ENCODE peak calls at places on chromosomes 5 and 9, in ten cellular contexts. One of them, this sample, is unnamed.

GRCh38 chr9:117815315-117815714 is 111.1 kb downstream of the TLR4 start:
- DNase-seq in Panc1: no peak
- DNase-seq in hepatocyte: no peak
- DNase-seq in astrocyte of the spinal cord: no peak
- DNase-seq in heart right ventricle: no peak
- DNase-seq in A549: no peak
- DNase-seq in upper lobe of right lung: no peak
- DNase-seq in fibroblast of mammary gland: no peak
- DNase-seq in retinal pigment epithelial cell: no peak
- DNase-seq in IMR-90: no peak
- DNase-seq in this sample: peak; percentile 36

GRCh38 chr9:95459218-95459617 is 57.6 kb downstream of the PTCH1 start:
- DNase-seq in fibroblast of mammary gland: no peak
- DNase-seq in astrocyte of the spinal cord: no peak
- DNase-seq in Panc1: no peak
- DNase-seq in IMR-90: no peak
- DNase-seq in A549: no peak
- DNase-seq in hepatocyte: peak; percentile 42
- DNase-seq in heart right ventricle: no peak
- DNase-seq in upper lobe of right lung: no peak
- DNase-seq in retinal pigment epithelial cell: no peak
- DNase-seq in this sample: no peak

GRCh38 chr5:112059601-112060135 is 302.7 kb upstream of the NREP start:
- DNase-seq in fibroblast of mammary gland: no peak
- DNase-seq in astrocyte of the spinal cord: no peak
- DNase-seq in Panc1: no peak
- DNase-seq in IMR-90: no peak
- DNase-seq in hepatocyte: no peak
- DNase-seq in retinal pigment epithelial cell: no peak
- DNase-seq in upper lobe of right lung: no peak
- DNase-seq in heart right ventricle: no peak
- DNase-seq in A549: no peak
- DNase-seq in this sample: peak; percentile 19

GRCh38 chr5:73694089-73694488 is 68.1 kb downstream of the ARHGEF28 start:
- DNase-seq in retinal pigment epithelial cell: no peak
- DNase-seq in heart right ventricle: no peak
- DNase-seq in Panc1: no peak
- DNase-seq in IMR-90: no peak
- DNase-seq in hepatocyte: no peak
- DNase-seq in fibroblast of mammary gland: no peak
- DNase-seq in A549: no peak
- DNase-seq in upper lobe of right lung: no peak
- DNase-seq in astrocyte of the spinal cord: no peak
- DNase-seq in this sample: peak; percentile 86

GRCh38 chr9:34158362-34158869 is 20.4 kb upstream of the UBAP1 start:
- DNase-seq in A549: peak; percentile 73
- DNase-seq in fibroblast of mammary gland: peak; percentile 88
- DNase-seq in heart right ventricle: no peak
- DNase-seq in hepatocyte: peak; percentile 79
- DNase-seq in retinal pigment epithelial cell: peak; percentile 93
- DNase-seq in IMR-90: peak; percentile 80
- DNase-seq in upper lobe of right lung: no peak
- DNase-seq in astrocyte of the spinal cord: peak; percentile 80
- DNase-seq in Panc1: no peak
- DNase-seq in this sample: no peak

GRCh38 chr9:77939149-77939668 is 92.4 kb downstream of the GNAQ start:
- DNase-seq in IMR-90: peak; percentile 60
- DNase-seq in astrocyte of the spinal cord: no peak
- DNase-seq in hepatocyte: no peak
- DNase-seq in Panc1: no peak
- DNase-seq in upper lobe of right lung: no peak
- DNase-seq in heart right ventricle: no peak
- DNase-seq in retinal pigment epithelial cell: no peak
- DNase-seq in fibroblast of mammary gland: no peak
- DNase-seq in A549: no peak
- DNase-seq in this sample: no peak

GRCh38 chr9:112180387-112180881 is 5.3 kb upstream of the SUSD1 start:
- DNase-seq in upper lobe of right lung: no peak
- DNase-seq in heart right ventricle: no peak
- DNase-seq in Panc1: no peak
- DNase-seq in IMR-90: no peak
- DNase-seq in hepatocyte: peak; percentile 23
- DNase-seq in fibroblast of mammary gland: no peak
- DNase-seq in retinal pigment epithelial cell: no peak
- DNase-seq in A549: no peak
- DNase-seq in astrocyte of the spinal cord: no peak
- DNase-seq in this sample: peak; percentile 28

GRCh38 chr5:124301850-124302249 is 444.6 kb downstream of the ZNF608 start:
- DNase-seq in A549: no peak
- DNase-seq in hepatocyte: peak; percentile 21
- DNase-seq in fibroblast of mammary gland: peak; percentile 81
- DNase-seq in upper lobe of right lung: no peak
- DNase-seq in heart right ventricle: no peak
- DNase-seq in retinal pigment epithelial cell: peak; percentile 85
- DNase-seq in astrocyte of the spinal cord: peak; percentile 45
- DNase-seq in IMR-90: peak; percentile 72
- DNase-seq in Panc1: no peak
- DNase-seq in this sample: no peak

GRCh38 chr9:27362447-27363210 is 65.7 kb upstream of the EQTN start:
- DNase-seq in IMR-90: no peak
- DNase-seq in heart right ventricle: no peak
- DNase-seq in upper lobe of right lung: no peak
- DNase-seq in A549: no peak
- DNase-seq in retinal pigment epithelial cell: no peak
- DNase-seq in fibroblast of mammary gland: no peak
- DNase-seq in astrocyte of the spinal cord: no peak
- DNase-seq in hepatocyte: no peak
- DNase-seq in Panc1: no peak
- DNase-seq in this sample: no peak

GRCh38 chr9:134134949-134135342 is 936 bp upstream of the WDR5 start:
- DNase-seq in A549: peak; percentile 58
- DNase-seq in Panc1: no peak
- DNase-seq in astrocyte of the spinal cord: peak; percentile 7
- DNase-seq in IMR-90: no peak
- DNase-seq in fibroblast of mammary gland: no peak
- DNase-seq in hepatocyte: no peak
- DNase-seq in heart right ventricle: no peak
- DNase-seq in retinal pigment epithelial cell: no peak
- DNase-seq in upper lobe of right lung: no peak
- DNase-seq in this sample: no peak

GRCh38 chr9:26172301-26172700 is 494.1 kb upstream of the TUSC1 start:
- DNase-seq in fibroblast of mammary gland: no peak
- DNase-seq in IMR-90: no peak
- DNase-seq in retinal pigment epithelial cell: no peak
- DNase-seq in heart right ventricle: no peak
- DNase-seq in astrocyte of the spinal cord: no peak
- DNase-seq in upper lobe of right lung: no peak
- DNase-seq in Panc1: no peak
- DNase-seq in hepatocyte: no peak
- DNase-seq in A549: no peak
- DNase-seq in this sample: no peak

GRCh38 chr9:26175264-26175663 is 497.0 kb upstream of the TUSC1 start:
- DNase-seq in fibroblast of mammary gland: peak; percentile 10
- DNase-seq in retinal pigment epithelial cell: no peak
- DNase-seq in IMR-90: no peak
- DNase-seq in hepatocyte: no peak
- DNase-seq in A549: no peak
- DNase-seq in upper lobe of right lung: no peak
- DNase-seq in astrocyte of the spinal cord: no peak
- DNase-seq in heart right ventricle: no peak
- DNase-seq in Panc1: no peak
- DNase-seq in this sample: no peak

GRCh38 chr9:26181836-26182235 is 503.6 kb upstream of the TUSC1 start:
- DNase-seq in fibroblast of mammary gland: no peak
- DNase-seq in hepatocyte: no peak
- DNase-seq in astrocyte of the spinal cord: no peak
- DNase-seq in IMR-90: no peak
- DNase-seq in heart right ventricle: no peak
- DNase-seq in upper lobe of right lung: no peak
- DNase-seq in retinal pigment epithelial cell: no peak
- DNase-seq in Panc1: no peak
- DNase-seq in A549: no peak
- DNase-seq in this sample: no peak

DNA sequence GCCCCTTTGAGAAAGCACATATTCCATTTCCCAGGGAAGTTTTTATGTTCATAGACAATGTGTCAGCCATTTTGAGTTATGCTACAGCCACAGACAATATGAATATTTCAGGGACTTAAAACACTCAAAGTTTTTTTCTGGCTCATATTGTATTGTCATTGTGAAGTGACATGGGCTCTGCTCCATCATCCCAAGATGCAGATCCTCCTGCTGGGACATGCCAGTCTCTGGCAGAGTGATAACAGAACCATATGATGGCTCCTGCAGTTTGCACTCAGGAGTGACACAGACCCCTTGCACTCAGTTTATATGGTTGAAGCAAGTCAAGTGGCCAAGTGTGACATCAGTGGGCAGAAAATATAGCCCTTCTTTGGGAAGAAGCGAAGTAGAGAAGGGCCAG is 498.4 kb upstream of the TUSC1 start:
- DNase-seq in astrocyte of the spinal cord: no peak
- DNase-seq in fibroblast of mammary gland: no peak
- DNase-seq in hepatocyte: no peak
- DNase-seq in IMR-90: no peak
- DNase-seq in Panc1: no peak
- DNase-seq in heart right ventricle: no peak
- DNase-seq in upper lobe of right lung: no peak
- DNase-seq in retinal pigment epithelial cell: no peak
- DNase-seq in A549: no peak
- DNase-seq in this sample: no peak
- H3K4me3 ChIP-seq in astrocyte of the spinal cord: no peak overlapping the region
- H3K4me3 ChIP-seq in fibroblast of mammary gland: no peak overlapping the region
- H3K4me3 ChIP-seq in hepatocyte: no peak overlapping the region
- H3K4me3 ChIP-seq in IMR-90: no peak overlapping the region
- H3K4me3 ChIP-seq in Panc1: no peak overlapping the region
- H3K4me3 ChIP-seq in heart right ventricle: no peak overlapping the region
- H3K4me3 ChIP-seq in upper lobe of right lung: no peak overlapping the region
- H3K4me3 ChIP-seq in retinal pigment epithelial cell: no peak overlapping the region
- H3K4me3 ChIP-seq in A549: no peak overlapping the region
- H3K4me3 ChIP-seq in this sample: no peak overlapping the region

GRCh38 chr5:29005386-29005785 is 1967.0 kb upstream of the CDH9 start:
- DNase-seq in upper lobe of right lung: no peak
- DNase-seq in heart right ventricle: no peak
- DNase-seq in astrocyte of the spinal cord: peak; percentile 1
- DNase-seq in A549: no peak
- DNase-seq in fibroblast of mammary gland: no peak
- DNase-seq in hepatocyte: peak; percentile 12
- DNase-seq in retinal pigment epithelial cell: peak; percentile 32
- DNase-seq in Panc1: no peak
- DNase-seq in IMR-90: no peak
- DNase-seq in this sample: no peak

GRCh38 chr5:29002481-29002880 is 1964.1 kb upstream of the CDH9 start:
- DNase-seq in upper lobe of right lung: no peak
- DNase-seq in astrocyte of the spinal cord: no peak
- DNase-seq in IMR-90: no peak
- DNase-seq in heart right ventricle: no peak
- DNase-seq in A549: no peak
- DNase-seq in Panc1: no peak
- DNase-seq in retinal pigment epithelial cell: no peak
- DNase-seq in hepatocyte: no peak
- DNase-seq in fibroblast of mammary gland: no peak
- DNase-seq in this sample: no peak

GRCh38 chr5:29001666-29002065 is 1963.3 kb upstream of the CDH9 start:
- DNase-seq in fibroblast of mammary gland: no peak
- DNase-seq in Panc1: no peak
- DNase-seq in A549: no peak
- DNase-seq in IMR-90: no peak
- DNase-seq in upper lobe of right lung: no peak
- DNase-seq in hepatocyte: peak; percentile 28
- DNase-seq in astrocyte of the spinal cord: no peak
- DNase-seq in heart right ventricle: no peak
- DNase-seq in retinal pigment epithelial cell: no peak
- DNase-seq in this sample: no peak
- TF ChIP-seq CTCF in fibroblast of mammary gland: no peak
- TF ChIP-seq CTCF in Panc1: peak; percentile 15
- TF ChIP-seq CTCF in A549: no peak
- TF ChIP-seq CTCF in IMR-90: no peak
- TF ChIP-seq CTCF in upper lobe of right lung: no peak
- TF ChIP-seq CTCF in hepatocyte: peak; percentile 29
- TF ChIP-seq CTCF in astrocyte of the spinal cord: no peak
- TF ChIP-seq CTCF in heart right ventricle: no peak
- TF ChIP-seq CTCF in retinal pigment epithelial cell: peak; percentile 47
- TF ChIP-seq CTCF in this sample: no peak

DNA sequence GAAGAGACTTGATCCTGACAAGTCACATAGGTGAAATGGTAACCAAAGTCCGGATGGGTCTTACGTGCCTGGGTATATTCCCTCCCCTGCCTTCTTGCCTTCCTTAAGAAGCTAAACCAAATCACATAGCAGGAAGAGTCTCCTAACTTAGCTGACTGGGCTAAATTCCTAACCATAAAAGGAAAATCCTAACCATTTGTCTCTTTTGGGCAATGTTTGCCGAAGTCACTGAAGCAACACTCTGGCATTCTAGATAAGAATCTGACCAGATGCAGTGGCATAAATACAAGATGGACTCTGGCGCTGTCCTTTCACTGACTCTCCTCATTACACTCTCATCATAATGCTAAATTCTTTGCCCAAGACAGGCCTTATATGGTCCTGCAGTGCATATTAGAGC is 625.5 kb upstream of the RORB start:
- DNase-seq in hepatocyte: no peak
- DNase-seq in IMR-90: no peak
- DNase-seq in upper lobe of right lung: no peak
- DNase-seq in heart right ventricle: no peak
- DNase-seq in fibroblast of mammary gland: no peak
- DNase-seq in A549: no peak
- DNase-seq in astrocyte of the spinal cord: no peak
- DNase-seq in Panc1: no peak
- DNase-seq in retinal pigment epithelial cell: no peak
- DNase-seq in this sample: no peak
- H3K4me3 ChIP-seq in hepatocyte: no peak overlapping the region
- H3K4me3 ChIP-seq in IMR-90: no peak overlapping the region
- H3K4me3 ChIP-seq in upper lobe of right lung: no peak overlapping the region
- H3K4me3 ChIP-seq in heart right ventricle: no peak overlapping the region
- H3K4me3 ChIP-seq in fibroblast of mammary gland: no peak overlapping the region
- H3K4me3 ChIP-seq in A549: no peak overlapping the region
- H3K4me3 ChIP-seq in astrocyte of the spinal cord: no peak overlapping the region
- H3K4me3 ChIP-seq in Panc1: no peak overlapping the region
- H3K4me3 ChIP-seq in retinal pigment epithelial cell: no peak overlapping the region
- H3K4me3 ChIP-seq in this sample: no peak overlapping the region

DNA sequence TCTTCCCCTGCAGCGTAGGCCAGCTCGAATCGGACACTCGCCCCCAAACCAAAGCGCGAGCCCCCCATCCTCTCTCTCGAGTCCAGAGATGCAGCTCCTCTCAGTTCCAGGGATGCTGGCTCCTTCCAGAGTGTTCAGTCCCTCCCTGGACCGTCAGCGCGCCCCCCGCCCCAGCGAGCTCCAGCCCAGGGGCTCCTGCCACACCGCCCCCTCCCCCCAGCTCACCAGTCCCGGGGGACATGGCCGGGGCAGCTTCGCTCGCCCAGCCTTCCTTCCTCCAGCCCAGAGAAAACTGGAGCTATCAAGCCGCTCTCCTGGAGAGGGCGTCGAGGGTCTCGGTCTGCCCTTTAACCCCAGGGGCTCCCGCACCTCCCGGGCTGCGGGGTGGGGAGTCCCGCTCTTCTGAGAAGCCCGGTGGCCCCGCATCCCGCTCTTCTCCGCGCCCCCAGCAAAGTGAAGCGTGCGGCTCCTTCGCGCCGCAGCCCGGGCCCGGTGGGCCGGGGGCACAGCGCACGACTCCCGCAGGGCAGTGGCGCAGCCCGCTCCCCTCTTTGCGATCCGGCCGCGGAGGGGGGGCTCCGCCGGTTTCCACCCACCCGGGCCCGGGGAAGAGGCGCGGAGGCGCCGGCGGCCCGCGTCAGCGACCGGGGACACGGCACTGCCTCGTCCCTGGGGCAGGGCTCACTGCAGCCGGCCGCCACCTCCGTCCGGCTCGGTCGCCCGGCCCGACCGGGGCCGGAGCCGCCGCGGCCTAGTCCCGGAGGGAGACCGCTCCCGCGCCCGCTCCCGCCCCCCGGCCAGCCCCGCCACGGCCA is 585 bp downstream of the MIER3 start:
- DNase-seq in Panc1: no peak
- DNase-seq in retinal pigment epithelial cell: no peak
- DNase-seq in hepatocyte: peak; percentile 58
- DNase-seq in fibroblast of mammary gland: no peak
- DNase-seq in heart right ventricle: peak; percentile 24
- DNase-seq in A549: peak; percentile 31
- DNase-seq in astrocyte of the spinal cord: peak; percentile 5
- DNase-seq in IMR-90: no peak
- DNase-seq in upper lobe of right lung: peak; percentile 66
- DNase-seq in this sample: peak; percentile 36
- TF ChIP-seq CTCF in Panc1: no peak
- TF ChIP-seq CTCF in retinal pigment epithelial cell: peak; percentile 4
- TF ChIP-seq CTCF in hepatocyte: peak; percentile 9
- TF ChIP-seq CTCF in fibroblast of mammary gland: no peak
- TF ChIP-seq CTCF in heart right ventricle: no peak
- TF ChIP-seq CTCF in A549: no peak
- TF ChIP-seq CTCF in astrocyte of the spinal cord: no peak
- TF ChIP-seq CTCF in IMR-90: no peak
- TF ChIP-seq CTCF in upper lobe of right lung: no peak
- TF ChIP-seq CTCF in this sample: no peak